ENCODE peak calls at places on chromosomes 5 and 9, in seven cellular contexts. W, K, Y, F, H, M and P are unnamed samples.

GRCh38 chr9:135329571-135330306 is 149.8 kb upstream of the PPP1R26 start:
- DNase-seq in W (no peak), K (no peak), Y (no peak), F (peak; percentile 84), H (no peak), M (no peak), P (no peak)

GRCh38 chr5:149651686-149652085 is 70.4 kb downstream of the ARHGEF37 start:
- DNase-seq in W (no peak), K (no peak), Y (no peak), F (no peak), H (no peak), M (no peak), P (no peak)

GRCh38 chr5:74966151-74967050 is 86.0 kb downstream of the GCNT4 start:
- DNase-seq in W (peak; percentile 71), K (no peak), Y (no peak), F (no peak), H (no peak), M (peak; percentile 53), P (no peak)

GRCh38 chr9:127506814-127507750 is 55.8 kb downstream of the LRSAM1 start:
- DNase-seq in W (no peak), K (no peak), Y (peak; percentile 68), F (peak; percentile 53), H (no peak), M (no peak), P (no peak)

GRCh38 chr5:111772456-111772855 is 15.5 kb upstream of the NREP start:
- DNase-seq in W (no peak), K (no peak), Y (no peak), F (peak; percentile 32), H (no peak), M (no peak), P (no peak)

GRCh38 chr5:7926720-7927119 is 57.8 kb downstream of the MTRR start:
- DNase-seq in W (no peak), K (no peak), Y (no peak), F (no peak), H (no peak), M (no peak), P (no peak)

GRCh38 chr5:34735436-34736426 is 79.6 kb downstream of the RAI14 start:
- DNase-seq in W (no peak), K (no peak), Y (peak; percentile 67), F (no peak), H (peak; percentile 56), M (no peak), P (no peak)

GRCh38 chr5:51573835-51574234 is 190.6 kb downstream of the ISL1 start:
- DNase-seq in W (no peak), K (no peak), Y (no peak), F (no peak), H (no peak), M (no peak), P (no peak)

GRCh38 chr9:111023090-111023489 is 15.2 kb downstream of the LPAR1 start:
- DNase-seq in W (no peak), K (no peak), Y (no peak), F (no peak), H (no peak), M (no peak), P (no peak)

GRCh38 chr9:18461496-18461895 is 12.5 kb upstream of the ADAMTSL1 start:
- DNase-seq in W (no peak), K (no peak), Y (no peak), F (no peak), H (no peak), M (no peak), P (no peak)

GRCh38 chr5:159782197-159782994 is 133.9 kb upstream of the ADRA1B start:
- DNase-seq in W (no peak), K (no peak), Y (no peak), F (no peak), H (no peak), M (no peak), P (no peak)

GRCh38 chr5:91225848-91226686 is 157.1 kb downstream of the ARRDC3 start:
- DNase-seq in W (peak; percentile 64), K (peak; percentile 18), Y (no peak), F (peak; percentile 34), H (no peak), M (peak; percentile 53), P (no peak)
- TF ChIP-seq CTCF in W (peak; percentile 31), K (no peak), Y (peak; percentile 50), F (peak; percentile 52), H (no peak), M (peak; percentile 19), P (peak; percentile 38)

DNA sequence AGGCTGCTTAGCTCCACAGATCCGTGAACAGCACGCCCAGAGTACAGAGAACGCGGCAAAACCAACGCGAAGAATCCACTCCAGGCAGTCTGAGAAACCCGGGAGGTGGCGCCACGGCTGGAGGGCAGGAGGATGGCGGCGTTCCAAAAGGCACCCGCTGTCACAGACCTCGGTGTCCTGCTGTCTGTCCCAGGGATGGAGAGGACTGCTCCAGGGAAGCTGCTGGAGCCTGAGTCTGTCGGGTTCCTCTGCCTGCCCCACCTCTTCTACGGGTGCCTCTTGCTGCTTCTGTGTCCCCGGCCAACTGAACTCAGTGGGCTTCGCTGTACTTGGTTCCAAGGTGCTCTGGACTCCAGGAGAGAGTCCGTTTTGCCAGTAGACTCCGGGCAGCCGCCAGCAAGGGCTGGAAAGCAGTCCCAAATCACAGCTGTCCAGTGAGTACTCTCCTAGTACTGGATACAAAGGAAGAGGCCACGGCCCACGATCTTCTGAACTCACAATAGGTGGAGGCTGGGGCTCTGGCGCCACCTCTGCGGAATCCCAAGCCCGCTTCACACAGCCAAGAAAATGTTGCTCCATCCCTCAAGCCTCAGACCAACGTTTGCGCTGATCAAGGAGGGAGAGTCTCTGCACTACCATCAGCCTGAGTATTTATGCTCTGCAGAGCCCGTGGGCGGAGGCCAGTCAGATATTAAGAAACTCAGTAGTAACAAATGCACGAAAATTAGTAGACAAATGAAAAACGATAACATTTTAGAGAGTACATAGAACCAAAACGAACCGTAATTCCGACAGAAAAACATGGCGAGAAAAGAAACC is 442 bp downstream of the ANXA2R start:
- DNase-seq in W (peak; percentile 51), K (peak; percentile 63), Y (peak; percentile 86), F (peak; percentile 74), H (no peak), M (peak; percentile 68), P (no peak)
- TF ChIP-seq CTCF in W (no peak), K (no peak), Y (peak; percentile 42), F (peak; percentile 41), H (no peak), M (no peak), P (peak; percentile 29)

DNA sequence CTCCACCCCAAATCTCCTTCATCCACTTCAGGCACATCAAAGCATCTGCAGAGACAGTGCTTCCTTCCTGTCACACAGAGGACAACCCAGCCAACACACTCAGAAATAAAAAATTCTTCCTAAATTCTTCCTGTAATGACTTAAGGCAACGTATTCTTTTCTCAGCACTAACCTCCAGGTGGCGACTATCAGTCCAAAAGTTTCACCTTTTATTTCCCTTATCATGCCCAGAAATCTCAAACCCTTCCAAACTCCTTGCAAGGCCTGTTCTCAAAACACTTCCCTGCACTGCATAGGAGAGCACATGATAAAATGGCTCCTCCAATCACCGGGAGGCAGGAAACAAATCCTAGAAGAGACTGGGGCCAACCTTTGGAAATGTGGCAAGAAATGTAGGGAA is 35.1 kb downstream of the SLIT3 start:
- DNase-seq in W (no peak), K (no peak), Y (peak; percentile 30), F (no peak), H (no peak), M (no peak), P (no peak)
- TF ChIP-seq CTCF in W (no peak), K (peak; percentile 38), Y (peak; percentile 40), F (peak; percentile 26), H (no peak), M (no peak), P (peak; percentile 5)

DNA sequence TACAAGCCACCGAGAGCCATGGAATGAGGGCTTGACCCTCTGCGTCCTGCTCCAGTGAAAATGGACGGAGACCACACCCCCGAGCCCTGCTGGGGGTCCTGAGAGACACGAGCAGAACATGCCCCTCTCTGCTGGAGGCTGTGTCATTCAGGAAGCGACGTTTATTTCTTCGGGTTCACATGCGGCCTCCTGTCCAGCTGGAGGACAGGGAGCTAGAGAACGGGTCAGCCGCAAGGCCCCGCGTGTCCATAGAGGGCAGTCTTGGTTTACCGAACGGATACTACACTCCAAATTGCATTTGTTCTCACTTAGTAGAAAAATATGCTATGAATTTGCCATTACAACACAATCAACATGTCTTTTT is 36.1 kb downstream of the MRPL36 start:
- DNase-seq in W (no peak), K (peak; percentile 66), Y (peak; percentile 89), F (peak; percentile 41), H (peak; percentile 32), M (peak; percentile 31), P (no peak)
- TF ChIP-seq CTCF in W (peak; percentile 14), K (no peak), Y (peak; percentile 98), F (peak; percentile 79), H (peak; percentile 97), M (peak; percentile 50), P (peak; percentile 31)

GRCh38 chr5:174724484-174725260 is at the start of gene MSX2:
- DNase-seq in W (peak; percentile 88), K (peak; percentile 87), Y (peak; percentile 79), F (peak; percentile 93), H (peak; percentile 73), M (peak; percentile 84), P (no peak)
- TF ChIP-seq CTCF in W (no peak), K (no peak), Y (no peak), F (no peak), H (no peak), M (no peak), P (no peak)

DNA sequence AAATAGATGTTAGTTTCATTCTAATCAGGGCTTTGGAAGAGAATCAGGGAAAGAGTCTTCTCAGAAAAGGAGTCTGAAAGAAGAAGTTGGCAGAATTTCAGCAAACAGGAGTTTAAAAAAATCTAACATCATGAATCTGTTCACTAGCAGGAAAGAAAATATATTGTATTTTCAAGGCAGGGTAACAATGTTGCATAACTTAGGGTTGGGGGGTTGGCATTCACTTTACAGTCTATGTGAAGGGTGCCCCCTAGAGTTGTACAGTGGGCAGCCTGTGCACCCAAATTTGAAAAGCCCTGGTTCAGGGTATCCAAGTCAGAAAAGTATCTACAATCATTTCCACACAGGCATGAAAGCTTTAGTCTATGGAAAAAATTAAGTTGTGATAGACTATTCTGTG is 348.4 kb upstream of the SLC30A5 start:
- DNase-seq in W (no peak), K (no peak), Y (peak; percentile 7), F (peak; percentile 20), H (no peak), M (no peak), P (no peak)
- TF ChIP-seq CTCF in W (no peak), K (no peak), Y (peak; percentile 28), F (peak; percentile 57), H (peak; percentile 22), M (no peak), P (peak; percentile 13)